ENCODE peak calls at places on chromosome 19, in six cellular contexts. O is IMR-90, Q is trophoblast cell, A is H9, I is neuronal stem cell, W is H1. C is an unnamed sample.

GRCh38 chr19:7115721-7116120 is 46.2 kb downstream of the ZNF557 start:
- DNase-seq in O (no peak), Q (no peak), A (no peak), I (no peak), W (no peak), C (no peak)

GRCh38 chr19:29965529-29965928 is 23.5 kb downstream of the URI1 start:
- DNase-seq in O (peak; percentile 88), Q (no peak), A (no peak), I (no peak), W (no peak), C (peak; percentile 41)

GRCh38 chr19:33110201-33110910 is 21.6 kb upstream of the WDR88 start:
- DNase-seq in O (peak; percentile 87), Q (peak; percentile 50), A (no peak), I (no peak), W (no peak), C (no peak)

GRCh38 chr19:53008061-53008778 is 5.5 kb upstream of the ERVV-1 start:
- DNase-seq in O (no peak), Q (peak; percentile 78), A (no peak), I (no peak), W (no peak), C (no peak)

GRCh38 chr19:17209126-17210036 is 5.8 kb upstream of the USE1 start:
- DNase-seq in O (peak; percentile 20), Q (peak; percentile 54), A (peak; percentile 98), I (peak; percentile 48), W (peak; percentile 97), C (peak; percentile 30)

GRCh38 chr19:5458420-5458819 is 3.2 kb downstream of the ZNRF4 start:
- DNase-seq in O (no peak), Q (no peak), A (no peak), I (no peak), W (no peak), C (no peak)

GRCh38 chr19:23787106-23787505 is 28.4 kb upstream of the ZNF681 start:
- DNase-seq in O (peak; percentile 1), Q (peak; percentile 91), A (no peak), I (no peak), W (no peak), C (peak; percentile 66)

GRCh38 chr19:30153326-30154210 is 211.5 kb downstream of the URI1 start:
- DNase-seq in O (no peak), Q (no peak), A (no peak), I (no peak), W (no peak), C (no peak)

GRCh38 chr19:55341191-55342043 is 1.7 kb downstream of the KMT5C start:
- DNase-seq in O (peak; percentile 33), Q (peak; percentile 78), A (peak; percentile 90), I (peak; percentile 84), W (no peak), C (peak; percentile 65)

GRCh38 chr19:54190942-54191670 is at the start of gene TSEN34:
- DNase-seq in O (peak; percentile 75), Q (peak; percentile 89), A (peak; percentile 84), I (peak; percentile 92), W (no peak), C (peak; percentile 91)

GRCh38 chr19:29635963-29636362 is 29.3 kb upstream of the PLEKHF1 start:
- DNase-seq in O (no peak), Q (no peak), A (no peak), I (no peak), W (no peak), C (no peak)

GRCh38 chr19:41441321-41441945 is 1.5 kb upstream of the ERICH4 start:
- DNase-seq in O (no peak), Q (no peak), A (no peak), I (no peak), W (no peak), C (no peak)

GRCh38 chr19:53254451-53255341 is at the start of gene ZNF677:
- DNase-seq in O (peak; percentile 76), Q (peak; percentile 71), A (peak; percentile 93), I (peak; percentile 65), W (peak; percentile 64), C (peak; percentile 76)

GRCh38 chr19:11345122-11345752 is 831 bp downstream of the TMEM205 start:
- DNase-seq in O (no peak), Q (no peak), A (no peak), I (no peak), W (no peak), C (no peak)

GRCh38 chr19:15124572-15125231 is 17.5 kb downstream of the SYDE1 start:
- DNase-seq in O (no peak), Q (no peak), A (no peak), I (no peak), W (no peak), C (peak; percentile 42)

GRCh38 chr19:55640577-55641375 is at the start of gene ZNF580:
- DNase-seq in O (peak; percentile 78), Q (peak; percentile 61), A (peak; percentile 75), I (peak; percentile 65), W (no peak), C (peak; percentile 91)

GRCh38 chr19:13860679-13861391 is 16.1 kb upstream of the NANOS3 start:
- DNase-seq in O (no peak), Q (no peak), A (no peak), I (no peak), W (no peak), C (no peak)

GRCh38 chr19:16161848-16162247 is 11.5 kb downstream of the CIB3 start:
- DNase-seq in O (peak; percentile 85), Q (no peak), A (no peak), I (no peak), W (no peak), C (peak; percentile 30)

GRCh38 chr19:3554254-3555083 is 2.9 kb downstream of the MFSD12 start:
- DNase-seq in O (no peak), Q (no peak), A (no peak), I (no peak), W (no peak), C (no peak)

GRCh38 chr19:52987221-52987620 is 24.5 kb upstream of the ZNF816 start:
- DNase-seq in O (no peak), Q (no peak), A (no peak), I (no peak), W (no peak), C (no peak)

DNA sequence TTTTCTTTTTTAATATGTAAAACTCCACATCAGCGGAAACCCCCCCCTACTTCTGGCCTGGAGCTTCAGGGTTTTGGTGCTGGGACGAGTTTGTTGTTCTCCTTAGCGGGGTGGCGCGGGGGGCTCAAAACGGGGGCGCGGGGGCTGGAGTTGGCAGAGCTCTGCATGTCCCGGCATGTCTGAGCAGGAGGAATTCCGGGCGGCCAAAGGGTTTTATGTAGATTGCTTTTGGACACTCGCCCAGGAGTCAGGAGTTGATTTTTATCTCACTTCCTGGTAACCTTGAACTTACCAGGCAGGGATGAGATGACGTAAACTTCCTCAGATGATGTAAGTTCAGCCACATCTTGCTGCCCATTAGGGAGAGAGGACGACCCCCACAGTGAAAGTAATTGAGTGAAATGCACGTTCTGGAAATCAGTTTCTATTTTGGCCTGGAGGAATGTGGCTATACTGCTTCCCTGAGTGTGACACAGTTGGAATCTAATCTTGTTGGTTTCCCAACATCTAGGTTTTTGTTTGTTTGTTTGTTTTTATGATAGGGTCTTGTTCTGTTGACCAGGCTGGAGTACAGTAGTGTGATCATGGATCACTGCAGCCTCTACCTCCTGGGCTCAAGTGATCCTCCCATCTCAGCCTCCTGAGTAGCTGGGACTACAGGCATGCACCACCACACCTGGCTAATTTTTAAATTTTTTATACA is 21.0 kb upstream of the GDF15 start:
- DNase-seq in O (peak; percentile 100), Q (peak; percentile 98), A (no peak), I (no peak), W (no peak), C (peak; percentile 100)
- H2BK120ac ChIP-seq in O (peak overlapping the region; percentile 100), Q (peak overlapping the region; percentile 97), A (peak overlapping the region; percentile 28), I (no peak overlapping the region), W (peak overlapping the region; percentile 76), C (peak overlapping the region; percentile 96)

DNA sequence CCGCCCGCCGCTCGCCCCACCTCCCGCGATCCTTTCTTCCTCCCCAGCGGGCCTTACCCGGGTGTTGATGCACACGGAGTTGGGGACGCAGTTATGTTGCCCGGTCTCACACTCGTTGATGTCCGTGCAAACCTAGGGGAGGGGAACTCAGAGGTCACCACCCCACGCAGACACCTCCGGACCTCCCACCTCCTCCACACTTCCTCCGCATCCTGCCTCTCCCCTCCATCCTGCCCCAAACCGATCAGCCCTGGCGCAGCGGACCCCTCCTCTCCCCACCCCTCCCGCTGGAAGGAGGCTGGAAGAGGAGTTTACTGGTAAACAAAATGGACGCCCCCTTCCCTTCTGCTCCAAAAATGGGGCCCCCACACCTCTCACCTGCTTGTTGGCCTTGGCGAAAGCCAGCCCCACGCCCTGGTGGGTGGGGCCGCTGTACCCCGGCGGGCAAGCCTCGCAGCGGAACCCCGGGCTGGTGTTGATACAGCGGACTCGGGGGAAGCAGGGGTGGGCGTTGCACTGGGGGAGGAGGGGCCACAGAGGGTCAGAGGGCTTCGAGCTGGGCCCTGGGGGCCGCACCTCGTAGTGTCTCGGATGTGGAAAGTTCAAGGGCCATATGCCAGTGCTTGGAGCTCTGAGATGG is 2.2 kb downstream of the COMP start:
- DNase-seq in O (no peak), Q (no peak), A (no peak), I (no peak), W (no peak), C (no peak)
- H2AFZ ChIP-seq in O (peak overlapping the region; percentile 67), Q (no peak overlapping the region), A (no peak overlapping the region), I (no peak overlapping the region), W (no peak overlapping the region), C (no peak overlapping the region)

GRCh38 chr19:38004100-38004504 is 97.1 kb downstream of the SIPA1L3 start:
- DNase-seq in O (no peak), Q (no peak), A (no peak), I (no peak), W (no peak), C (no peak)
- H2BK120ac ChIP-seq in O (peak overlapping the region; percentile 86), Q (peak overlapping the region; percentile 41), A (no peak overlapping the region), I (no peak overlapping the region), W (peak overlapping the region; percentile 12), C (peak overlapping the region; percentile 39)

GRCh38 chr19:1081301-1082164 is 13.6 kb downstream of the POLR2E start:
- DNase-seq in O (no peak), Q (peak; percentile 83), A (no peak), I (no peak), W (no peak), C (no peak)

GRCh38 chr19:1084024-1084868 is 10.9 kb downstream of the POLR2E start:
- DNase-seq in O (no peak), Q (no peak), A (no peak), I (no peak), W (no peak), C (no peak)

GRCh38 chr19:1085053-1085658 is 10.0 kb downstream of the POLR2E start:
- DNase-seq in O (no peak), Q (no peak), A (no peak), I (no peak), W (no peak), C (no peak)

GRCh38 chr19:1082165-1082927 is 12.8 kb downstream of the POLR2E start:
- DNase-seq in O (no peak), Q (peak; percentile 93), A (peak; percentile 100), I (peak; percentile 69), W (peak; percentile 95), C (no peak)

GRCh38 chr19:1082928-1083816 is 12.0 kb downstream of the POLR2E start:
- DNase-seq in O (no peak), Q (no peak), A (no peak), I (no peak), W (no peak), C (no peak)
- H2AFZ ChIP-seq in O (peak overlapping the region; percentile 21), Q (no peak overlapping the region), A (no peak overlapping the region), I (no peak overlapping the region), W (no peak overlapping the region), C (no peak overlapping the region)